ENCODE peak calls at places on chromosome 17, in six cellular contexts. J is HepG2, G is HCT116, K is GM12878, F is H1, C is K562. L is an unnamed sample.
A peak's percentile ranks its signal among the peaks of the same experiment; 100 is the strongest.

GRCh38 chr17:4341616-4341977 is 24.9 kb downstream of the UBE2G1 start:
- DNase-seq in G (no peak), F (no peak), J (no peak), K (no peak), C (peak; percentile 21), L (no peak)

GRCh38 chr17:76191891-76192290 is 48.4 kb downstream of the RNF157 start:
- DNase-seq in F (no peak), K (peak; percentile 85), G (no peak), J (no peak), C (no peak), L (no peak)

GRCh38 chr17:18992454-18993130 is 12.0 kb downstream of the FAM83G start:
- DNase-seq in K (peak; percentile 38), F (no peak), G (no peak), J (no peak), C (no peak), L (no peak)

GRCh38 chr17:35428229-35428628 is 4.1 kb downstream of the SLFN12 start:
- DNase-seq in G (no peak), J (no peak), K (no peak), F (no peak), C (no peak), L (no peak)

GRCh38 chr17:35084987-35085386 is 21.5 kb upstream of the RFFL start:
- DNase-seq in C (peak; percentile 27), J (no peak), G (peak; percentile 81), K (no peak), F (no peak), L (no peak)

GRCh38 chr17:15257316-15257925 is 7.7 kb downstream of the PMP22 start:
- DNase-seq in J (peak; percentile 61), K (peak; percentile 19), G (peak; percentile 59), F (peak; percentile 85), C (peak; percentile 70), L (peak; percentile 44)

GRCh38 chr17:56866496-56866895 is 32.5 kb downstream of the DGKE start:
- DNase-seq in C (no peak), F (no peak), K (no peak), G (no peak), J (no peak), L (no peak)

GRCh38 chr17:41522301-41523224 is 3.9 kb upstream of the KRT15 start:
- DNase-seq in F (no peak), C (no peak), J (no peak), G (peak; percentile 81), K (no peak), L (no peak)

GRCh38 chr17:78088529-78088928 is 40.0 kb downstream of the TMC6 start:
- DNase-seq in F (no peak), J (no peak), G (no peak), K (no peak), C (no peak), L (no peak)

GRCh38 chr17:55458287-55458900 is 36.8 kb upstream of the MMD start:
- DNase-seq in J (no peak), G (no peak), C (no peak), K (no peak), F (no peak), L (no peak)

GRCh38 chr17:60141111-60142018 is 8.4 kb upstream of the CA4 start:
- DNase-seq in J (no peak), F (peak; percentile 69), K (no peak), G (no peak), C (no peak), L (no peak)

GRCh38 chr17:13883659-13884058 is 185.6 kb upstream of the COX10 start:
- DNase-seq in C (no peak), J (no peak), K (no peak), G (no peak), F (no peak), L (no peak)

GRCh38 chr17:69314246-69315030 is 12.5 kb downstream of the ABCA5 start:
- DNase-seq in K (no peak), G (no peak), C (no peak), F (no peak), J (no peak), L (no peak)

GRCh38 chr17:17781591-17782424 is 55.0 kb downstream of the SREBF1 start:
- DNase-seq in F (peak; percentile 68), J (no peak), K (no peak), G (no peak), C (no peak), L (no peak)
- TF ChIP-seq ZNF274 in F (no peak), J (no peak), K (no peak), G (no peak), C (no peak), L (no peak)

GRCh38 chr17:17548044-17548443 is 43.5 kb downstream of the PEMT start:
- DNase-seq in G (no peak), F (no peak), K (no peak), C (no peak), J (no peak), L (no peak)

GRCh38 chr17:17547210-17547764 is 44.2 kb downstream of the PEMT start:
- DNase-seq in F (no peak), J (peak; percentile 82), C (no peak), G (no peak), K (no peak), L (no peak)

GRCh38 chr17:17546399-17547185 is 44.9 kb downstream of the PEMT start:
- DNase-seq in F (no peak), K (no peak), J (no peak), C (no peak), G (no peak), L (no peak)

GRCh38 chr17:17545031-17545820 is 46.3 kb downstream of the PEMT start:
- DNase-seq in C (no peak), J (no peak), G (no peak), F (no peak), K (no peak), L (no peak)

DNA sequence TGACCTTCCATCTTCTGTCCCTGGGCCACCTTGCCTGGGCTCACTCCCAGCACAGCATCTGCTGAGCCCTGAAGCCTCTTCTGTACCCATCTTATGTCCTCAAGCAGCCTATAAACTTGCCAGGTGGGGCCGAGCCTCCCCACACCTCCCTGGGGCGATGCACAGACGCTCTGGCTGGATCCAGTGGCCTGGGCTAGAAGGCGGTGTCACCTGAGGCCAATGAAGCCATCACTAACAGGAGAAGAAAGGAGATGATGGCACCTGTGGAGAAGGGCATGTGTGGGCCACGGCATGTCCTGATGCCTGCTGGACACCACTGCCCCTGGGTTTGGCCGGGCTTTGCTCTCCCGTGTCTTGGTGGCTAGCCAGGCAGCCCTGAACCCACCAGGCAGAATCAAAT is 45.5 kb downstream of the PEMT start:
- DNase-seq in K (no peak), J (no peak), C (no peak), G (no peak), F (no peak), L (no peak)
- H3K9ac ChIP-seq in K (no peak overlapping the region), J (no peak overlapping the region), C (no peak overlapping the region), G (no peak overlapping the region), F (no peak overlapping the region), L (no peak overlapping the region)

DNA sequence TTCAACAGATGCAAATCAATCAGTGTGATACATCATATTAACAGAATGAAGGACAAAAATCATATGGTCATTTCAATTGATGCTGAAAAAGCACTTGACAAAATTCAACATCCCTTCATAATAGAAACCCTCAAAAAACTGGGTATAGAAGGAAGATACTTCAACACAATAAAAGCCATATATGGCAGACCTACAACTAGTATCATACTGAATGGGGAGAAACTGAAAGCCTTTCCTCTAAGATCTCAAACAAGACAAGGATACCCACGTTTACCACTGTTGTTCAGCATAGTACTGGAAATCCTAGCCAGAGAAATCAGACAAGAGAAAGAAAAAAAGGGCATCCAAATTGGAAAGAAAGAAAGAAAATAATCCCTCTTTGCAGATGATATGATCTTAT is 47.1 kb upstream of the NACA2 start:
- DNase-seq in K (no peak), G (no peak), J (no peak), C (no peak), F (no peak), L (no peak)
- TF ChIP-seq ZNF274 in K (no peak), G (no peak), J (no peak), C (no peak), F (no peak), L (no peak)

GRCh38 chr17:45022288-45022648 is 29.2 kb downstream of the DCAKD start:
- DNase-seq in F (no peak), G (no peak), J (no peak), K (no peak), C (no peak), L (no peak)
- H3K9ac ChIP-seq in F (no peak overlapping the region), G (no peak overlapping the region), J (peak overlapping the region; percentile 76), K (no peak overlapping the region), C (peak overlapping the region; percentile 89), L (no peak overlapping the region)

GRCh38 chr17:19996086-19996485 is 13.1 kb upstream of the SPECC1 start:
- DNase-seq in G (no peak), K (no peak), J (no peak), F (no peak), C (no peak), L (no peak)

GRCh38 chr17:19987897-19988296 is 10.3 kb upstream of the AKAP10 start:
- DNase-seq in K (no peak), J (no peak), G (no peak), F (peak; percentile 23), C (peak; percentile 47), L (no peak)

GRCh38 chr17:19996502-19996901 is 12.7 kb upstream of the SPECC1 start:
- DNase-seq in K (no peak), F (no peak), C (no peak), G (no peak), J (no peak), L (no peak)

GRCh38 chr17:19991252-19991885 is 13.7 kb upstream of the AKAP10 start:
- DNase-seq in K (no peak), G (no peak), F (no peak), C (no peak), J (no peak), L (no peak)

GRCh38 chr17:19992803-19993713 is 15.4 kb upstream of the AKAP10 start:
- DNase-seq in K (peak; percentile 20), J (peak; percentile 89), F (peak; percentile 87), C (peak; percentile 57), G (peak; percentile 89), L (peak; percentile 77)
- TF ChIP-seq ZNF274 in K (no peak), J (no peak), F (no peak), C (no peak), G (no peak), L (no peak)

GRCh38 chr17:73616873-73617430 is 27.3 kb downstream of the SDK2 start:
- DNase-seq in F (no peak), G (no peak), J (no peak), C (no peak), K (no peak), L (no peak)
- H3K9ac ChIP-seq in F (no peak overlapping the region), G (no peak overlapping the region), J (no peak overlapping the region), C (no peak overlapping the region), K (no peak overlapping the region), L (peak overlapping the region; percentile 14)

GRCh38 chr17:5405400-5405799 is 14.1 kb downstream of the NUP88 start:
- DNase-seq in G (no peak), F (no peak), K (no peak), C (no peak), J (peak; percentile 91), L (no peak)
- TF ChIP-seq ZNF274 in G (no peak), F (no peak), K (no peak), C (no peak), J (no peak), L (no peak)

GRCh38 chr17:11852911-11853310 is 144.4 kb downstream of the ZNF18 start:
- DNase-seq in K (no peak), J (no peak), F (no peak), C (no peak), G (no peak), L (no peak)
- H3K9ac ChIP-seq in K (no peak overlapping the region), J (no peak overlapping the region), F (no peak overlapping the region), C (no peak overlapping the region), G (no peak overlapping the region), L (no peak overlapping the region)